ENCODE peak calls at places on chromosomes 3 and 15, in six cellular contexts. G, L, B, V, S and Y are unnamed samples. For H3K4me1, the result is how much of the 10 kb centered on the place peaks cover.

GRCh38 chr3:47163023-47163989 is 607 bp downstream of the SETD2 start:
- DNase-seq in G (peak), L (peak), B (peak), V (peak), S (peak), Y (peak)

GRCh38 chr3:65732060-65732933 is 306.4 kb downstream of the MAGI1 start:
- DNase-seq in G (peak), L (no peak), B (no peak), V (no peak), S (peak), Y (no peak)

GRCh38 chr3:148020880-148021279 is 611.7 kb downstream of the ZIC1 start:
- DNase-seq in G (no peak), L (no peak), B (no peak), V (no peak), S (no peak), Y (no peak)

GRCh38 chr3:18007980-18008379 is 265.5 kb upstream of the TBC1D5 start:
- DNase-seq in G (peak), L (no peak), B (no peak), V (no peak), S (no peak), Y (no peak)

GRCh38 chr3:53493997-53494791 is at the start of gene CACNA1D:
- DNase-seq in G (no peak), L (peak), B (no peak), V (peak), S (peak), Y (no peak)

GRCh38 chr15:65980824-65981456 is 111.6 kb downstream of the RAB11A start:
- DNase-seq in G (peak), L (peak), B (no peak), V (no peak), S (peak), Y (peak)

GRCh38 chr15:89114974-89115373 is 26.7 kb downstream of the ABHD2 start:
- DNase-seq in G (peak), L (no peak), B (no peak), V (no peak), S (peak), Y (peak)

GRCh38 chr3:129005526-129006303 is 4.6 kb downstream of the EFCC1 start:
- DNase-seq in G (no peak), L (peak), B (no peak), V (no peak), S (no peak), Y (no peak)

GRCh38 chr3:100650651-100651611 is 41.5 kb downstream of the ADGRG7 start:
- DNase-seq in G (peak), L (no peak), B (no peak), V (no peak), S (no peak), Y (no peak)

DNA sequence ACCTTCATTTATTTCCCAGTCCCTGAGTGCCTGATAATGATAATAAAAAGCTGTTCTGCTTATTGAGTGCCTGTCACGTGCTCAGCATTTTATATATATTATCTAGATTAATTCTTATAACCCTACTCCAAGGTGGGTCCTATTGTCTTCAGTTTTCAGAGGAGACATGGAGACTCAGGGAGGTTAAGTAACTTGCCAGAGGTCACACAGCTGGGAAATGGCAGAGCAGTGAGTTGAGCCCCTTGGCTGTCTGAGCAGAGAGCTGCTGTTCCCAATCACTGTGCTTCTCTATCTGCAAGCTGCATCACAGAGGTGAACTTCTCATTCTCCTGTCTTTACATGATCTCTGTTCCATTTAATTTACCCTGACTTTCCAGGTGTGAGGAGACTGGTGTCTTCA is 32.3 kb upstream of the MRPS22 start:
- DNase-seq in G (no peak), L (no peak), B (no peak), V (no peak), S (no peak), Y (no peak)
- H3K4me1 ChIP-seq in G (under half), L (under half), B (under half), V (under half), S (under half), Y (under half)

GRCh38 chr15:92906038-92906437 is 5.9 kb downstream of the CHD2 start:
- DNase-seq in G (no peak), L (no peak), B (no peak), V (no peak), S (no peak), Y (no peak)

GRCh38 chr15:92906563-92907081 is 6.5 kb downstream of the CHD2 start:
- DNase-seq in G (peak), L (no peak), B (peak), V (no peak), S (no peak), Y (no peak)

GRCh38 chr15:92903588-92903955 is 3.4 kb downstream of the CHD2 start:
- DNase-seq in G (no peak), L (no peak), B (no peak), V (no peak), S (no peak), Y (no peak)

GRCh38 chr15:92903956-92904831 is 4.1 kb downstream of the CHD2 start:
- DNase-seq in G (peak), L (peak), B (peak), V (peak), S (peak), Y (peak)

DNA sequence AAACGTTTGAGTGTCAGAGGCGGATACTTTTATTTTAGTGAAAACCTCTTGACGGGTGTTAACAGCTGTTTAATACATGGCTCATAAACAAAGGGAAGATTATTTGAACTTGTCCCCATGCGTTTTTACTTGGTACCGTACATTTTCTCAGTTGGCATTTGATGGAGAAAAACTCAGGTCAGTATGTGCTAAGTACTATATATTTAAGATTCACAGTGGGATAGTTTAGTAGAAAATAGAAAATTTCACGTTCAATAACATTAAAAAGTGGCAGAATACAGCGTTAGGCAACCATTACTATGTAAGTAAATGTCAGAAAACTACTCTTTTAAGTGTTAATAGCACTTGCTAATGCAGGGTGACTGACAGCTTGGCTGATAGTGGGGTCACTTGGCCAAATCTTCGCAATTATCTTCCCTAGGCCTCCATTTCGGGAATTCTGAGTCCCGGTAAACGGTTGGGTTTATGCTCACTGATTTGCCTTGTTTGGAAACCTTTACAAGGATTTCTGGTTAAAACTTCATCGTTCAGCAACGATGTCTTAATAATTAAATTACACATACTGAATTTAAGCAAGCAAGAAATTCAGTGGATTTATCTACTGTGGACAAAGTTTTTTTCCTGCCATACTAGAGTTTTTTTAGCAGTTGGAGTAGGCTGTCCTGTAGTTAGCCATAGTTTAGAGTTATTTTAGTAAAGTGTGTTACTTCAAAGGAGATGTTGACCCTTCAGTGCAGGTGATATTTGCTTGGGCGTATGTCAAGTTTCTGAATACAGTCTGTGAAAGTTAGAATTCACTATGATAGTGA is 4.9 kb downstream of the CHD2 start:
- DNase-seq in G (no peak), L (no peak), B (no peak), V (no peak), S (no peak), Y (no peak)
- H3K4me1 ChIP-seq in G (under half), L (under half), B (half or more), V (under half), S (under half), Y (under half)

DNA sequence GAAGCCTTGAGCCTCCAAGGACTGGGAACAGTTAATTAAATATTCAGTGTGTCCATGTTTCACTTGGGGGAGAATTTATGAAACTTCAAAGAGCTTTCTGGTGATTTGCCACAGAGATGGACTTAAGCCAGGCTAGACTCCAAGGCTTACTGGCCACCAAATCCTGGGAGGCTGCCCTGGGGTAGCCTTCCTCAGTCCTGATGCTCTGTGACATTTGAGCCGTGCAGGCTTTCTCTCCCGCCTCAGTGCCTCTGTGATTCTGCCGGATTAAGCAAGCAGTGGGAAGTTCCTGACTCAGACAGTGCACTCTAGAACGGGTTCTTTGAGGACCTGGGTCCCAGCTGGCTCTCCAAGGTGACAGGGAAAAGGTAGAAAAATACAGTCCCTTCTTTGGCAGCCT is 314.7 kb upstream of the ICE2 start:
- DNase-seq in G (no peak), L (no peak), B (no peak), V (no peak), S (no peak), Y (no peak)
- H3K4me1 ChIP-seq in G (under half), L (under half), B (under half), V (under half), S (under half), Y (under half)

DNA sequence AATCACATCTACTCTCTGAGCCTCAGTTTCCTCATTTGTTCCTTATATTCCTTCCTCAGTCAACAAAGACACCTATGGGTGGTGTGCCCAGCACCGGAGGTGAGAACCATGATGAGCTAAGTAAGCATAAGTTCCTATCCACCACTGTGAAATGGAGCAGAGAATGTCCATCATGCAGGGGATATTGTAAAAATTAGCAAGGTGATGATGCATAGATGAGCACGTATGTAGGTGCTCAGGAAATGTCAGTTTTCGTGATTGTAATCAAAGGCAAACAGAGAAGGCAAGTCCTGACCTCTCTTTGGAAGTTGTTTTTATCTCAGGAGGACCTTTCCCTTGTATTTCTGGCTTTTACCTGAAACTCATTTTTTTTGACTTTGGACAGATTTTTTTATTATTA is 165.4 kb downstream of the GHSR start:
- DNase-seq in G (no peak), L (no peak), B (no peak), V (no peak), S (no peak), Y (no peak)
- H3K4me1 ChIP-seq in G (under half), L (under half), B (under half), V (under half), S (under half), Y (under half)

GRCh38 chr3:141859651-141860050 is 16.8 kb upstream of the ATP1B3 start:
- DNase-seq in G (no peak), L (no peak), B (no peak), V (no peak), S (no peak), Y (no peak)
- H3K4me1 ChIP-seq in G (under half), L (under half), B (under half), V (under half), S (under half), Y (under half)

GRCh38 chr3:195031574-195032003 is 239.4 kb downstream of the XXYLT1 start:
- DNase-seq in G (no peak), L (no peak), B (no peak), V (no peak), S (no peak), Y (no peak)
- H3K4me1 ChIP-seq in G (under half), L (under half), B (under half), V (under half), S (under half), Y (under half)

DNA sequence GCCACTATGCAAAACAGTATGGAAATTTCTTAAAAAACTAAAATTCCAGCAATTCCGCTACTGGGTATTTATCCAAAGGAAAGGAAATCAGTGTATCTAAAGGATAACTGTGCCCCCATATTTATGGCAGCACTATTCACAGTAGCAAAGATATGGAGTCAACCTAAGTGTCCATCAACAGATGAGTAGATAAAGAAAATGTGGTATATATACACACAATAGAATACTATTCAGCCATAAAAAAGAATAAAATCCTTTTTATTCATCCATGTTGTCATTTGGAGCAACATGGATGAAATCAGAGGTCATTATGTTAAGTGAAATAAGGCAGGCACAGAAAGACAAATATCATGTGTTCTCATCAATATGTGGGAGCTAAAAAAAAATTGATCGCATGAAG is 132.2 kb downstream of the RPL22L1 start:
- DNase-seq in G (no peak), L (no peak), B (no peak), V (no peak), S (no peak), Y (no peak)
- H3K4me1 ChIP-seq in G (under half), L (under half), B (under half), V (under half), S (under half), Y (under half)